ENCODE peak calls at places on chromosomes 4 and X, in ten cellular contexts. A is brain microvascular endothelial cell; F is IMR-90; U is neuronal stem cell; L is adrenal gland; P is left ventricle myocardium inferior; D is naive thymus-derived CD4-positive, alpha-beta T cell; I is WERI-Rb-1; B is left lung; C is tibial artery. Y is an unnamed sample.

GRCh38 chrX:86066998-86067397 is 19.6 kb upstream of the CHM start:
- DNase-seq in P (no peak), D (no peak), U (no peak), B (no peak), C (no peak), L (peak), F (no peak), I (peak), A (no peak), Y (no peak)

GRCh38 chr4:146643812-146644401 is 5.2 kb downstream of the POU4F2 start:
- DNase-seq in F (peak), L (no peak), I (no peak), B (no peak), D (no peak), A (no peak), P (no peak), C (no peak), U (peak), Y (no peak)

GRCh38 chr4:7260569-7260968 is 68.2 kb downstream of the SORCS2 start:
- DNase-seq in C (no peak), B (no peak), U (no peak), P (no peak), I (no peak), D (no peak), F (no peak), A (no peak), L (no peak), Y (no peak)

GRCh38 chrX:147403075-147403474 is 508.6 kb upstream of the FMR1 start:
- DNase-seq in I (no peak), A (no peak), B (no peak), C (no peak), U (no peak), F (no peak), L (no peak), D (no peak), P (no peak), Y (no peak)

GRCh38 chr4:187550256-187550950 is 445.2 kb upstream of the ZFP42 start:
- DNase-seq in P (no peak), F (peak), U (no peak), A (peak), I (no peak), L (no peak), C (no peak), D (no peak), B (no peak), Y (no peak)

GRCh38 chr4:15106417-15106816 is 104.1 kb downstream of the CPEB2 start:
- DNase-seq in F (peak), D (no peak), C (no peak), L (no peak), P (no peak), A (peak), I (no peak), U (no peak), B (no peak), Y (no peak)

GRCh38 chrX:94524867-94525266 is 850.9 kb downstream of the FAM133A start:
- DNase-seq in I (no peak), C (no peak), L (no peak), A (no peak), U (no peak), F (no peak), D (no peak), P (no peak), B (no peak), Y (no peak)

GRCh38 chr4:61555789-61556188 is 355.7 kb downstream of the ADGRL3 start:
- DNase-seq in C (no peak), L (peak), D (no peak), P (no peak), F (peak), U (no peak), B (no peak), A (peak), I (no peak), Y (no peak)

GRCh38 chrX:3176439-3176820 is 135.2 kb downstream of the ARSF start:
- DNase-seq in P (no peak), U (no peak), I (no peak), L (no peak), B (no peak), C (no peak), D (no peak), F (peak), A (no peak), Y (no peak)

GRCh38 chrX:112846114-112846513 is 5.5 kb upstream of the AMOT start:
- DNase-seq in D (no peak), L (no peak), F (peak), B (no peak), I (no peak), U (no peak), C (no peak), P (no peak), A (no peak), Y (no peak)

GRCh38 chrX:53732797-53733196 is 46.3 kb upstream of the HUWE1 start:
- DNase-seq in F (no peak), A (no peak), B (no peak), D (no peak), I (no peak), U (no peak), L (no peak), P (no peak), C (no peak), Y (no peak)

GRCh38 chr4:88900432-88900831 is 156.6 kb downstream of the FAM13A start:
- DNase-seq in L (no peak), P (no peak), I (no peak), U (no peak), D (no peak), B (no peak), C (no peak), A (peak), F (peak), Y (no peak)

GRCh38 chr4:186569533-186570192 is 14.3 kb upstream of the MTNR1A start:
- DNase-seq in F (no peak), L (no peak), U (no peak), D (no peak), C (no peak), A (no peak), B (no peak), P (no peak), I (no peak), Y (no peak)

GRCh38 chrX:22395372-22395771 is 122.7 kb downstream of the CBLL2 start:
- DNase-seq in I (no peak), L (no peak), F (peak), C (no peak), D (no peak), P (no peak), B (no peak), U (no peak), A (peak), Y (no peak)

GRCh38 chr4:150960818-150961217 is 54.3 kb downstream of the LRBA start:
- DNase-seq in I (peak), D (no peak), P (no peak), A (peak), L (peak), U (no peak), C (no peak), B (no peak), F (no peak), Y (no peak)

GRCh38 chr4:95732061-95732460 is 107.8 kb upstream of the PDHA2 start:
- DNase-seq in A (peak), F (no peak), I (no peak), L (peak), D (no peak), B (no peak), U (no peak), P (no peak), C (no peak), Y (no peak)

GRCh38 chrX:41561045-41561444 is 113.9 kb downstream of the NYX start:
- DNase-seq in I (no peak), L (peak), A (peak), F (peak), B (no peak), U (no peak), P (no peak), D (no peak), C (no peak), Y (no peak)

GRCh38 chr4:94504545-94504944 is 52.8 kb downstream of the PDLIM5 start:
- DNase-seq in C (no peak), I (no peak), U (no peak), B (no peak), A (no peak), L (no peak), P (no peak), F (peak), D (no peak), Y (no peak)

GRCh38 chr4:112167790-112168189 is 22.5 kb downstream of the FAM241A start:
- DNase-seq in D (peak), I (no peak), B (no peak), P (no peak), U (no peak), C (no peak), F (peak), A (no peak), L (no peak), Y (peak)

GRCh38 chr4:125091031-125091540 is 223.7 kb upstream of the FAT4 start:
- DNase-seq in A (no peak), U (no peak), D (no peak), L (no peak), I (no peak), B (no peak), F (no peak), P (no peak), C (no peak), Y (no peak)

GRCh38 chrX:50707376-50707775 is 106.6 kb downstream of the SHROOM4 start:
- DNase-seq in P (no peak), F (no peak), D (no peak), U (no peak), C (no peak), I (no peak), L (no peak), A (no peak), B (no peak), Y (no peak)

GRCh38 chr4:112099701-112100289 is 45.5 kb upstream of the FAM241A start:
- DNase-seq in C (no peak), B (no peak), U (peak), I (no peak), D (peak), L (no peak), F (peak), P (no peak), A (no peak), Y (no peak)

GRCh38 chrX:41556958-41557357 is 109.8 kb downstream of the NYX start:
- DNase-seq in A (no peak), F (no peak), U (no peak), P (no peak), I (no peak), B (no peak), L (no peak), C (no peak), D (no peak), Y (no peak)

GRCh38 chrX:66163447-66163846 is 600 bp upstream of the HEPH start:
- DNase-seq in P (no peak), C (no peak), U (no peak), L (no peak), B (no peak), A (no peak), F (no peak), D (no peak), I (no peak), Y (no peak)

GRCh38 chrX:66163849-66164401 is at the start of gene HEPH:
- DNase-seq in D (no peak), U (peak), A (no peak), B (no peak), C (no peak), F (peak), P (no peak), I (no peak), L (peak), Y (no peak)

GRCh38 chrX:66164470-66164869 is 423 bp downstream of the HEPH start:
- DNase-seq in D (no peak), L (no peak), U (peak), A (no peak), C (no peak), B (no peak), I (no peak), F (no peak), P (no peak), Y (no peak)

GRCh38 chrX:66166671-66167070 is 2.6 kb downstream of the HEPH start:
- DNase-seq in B (no peak), P (no peak), L (no peak), A (no peak), I (no peak), F (no peak), D (no peak), U (no peak), C (no peak), Y (no peak)

GRCh38 chrX:66164931-66165330 is 884 bp downstream of the HEPH start:
- DNase-seq in U (no peak), I (no peak), F (no peak), L (no peak), B (no peak), P (no peak), D (no peak), C (no peak), A (no peak), Y (no peak)
- H3K27ac ChIP-seq in U (no peak), I (no peak), F (no peak), L (no peak), B (no peak), P (no peak), D (no peak), C (no peak), A (no peak), Y (no peak)

GRCh38 chr4:189200346-189200745 is 740.3 kb upstream of the FRG1 start:
- DNase-seq in L (no peak), P (no peak), I (no peak), A (no peak), U (no peak), C (no peak), F (no peak), B (no peak), D (no peak), Y (no peak)

GRCh38 chr4:189202869-189203271 is 737.8 kb upstream of the FRG1 start:
- DNase-seq in C (no peak), P (no peak), B (no peak), U (no peak), A (peak), I (no peak), L (no peak), F (peak), D (no peak), Y (no peak)

GRCh38 chr4:189198624-189199023 is 742.0 kb upstream of the FRG1 start:
- DNase-seq in D (no peak), B (no peak), L (no peak), F (no peak), C (no peak), P (no peak), I (no peak), A (no peak), U (no peak), Y (no peak)

GRCh38 chr4:189204616-189205015 is 736.1 kb upstream of the FRG1 start:
- DNase-seq in F (no peak), I (no peak), A (peak), D (no peak), C (no peak), U (no peak), P (no peak), L (no peak), B (no peak), Y (no peak)

GRCh38 chr4:189202182-189202868 is 738.3 kb upstream of the FRG1 start:
- DNase-seq in P (peak), L (peak), I (peak), F (peak), A (peak), U (peak), C (peak), D (peak), B (no peak), Y (no peak)
- H3K4me3 ChIP-seq in P (peak), L (no peak), I (no peak), F (peak), A (peak), U (no peak), C (peak), D (no peak), B (no peak), Y (no peak)

GRCh38 chrX:67604979-67605703 is 61.3 kb downstream of the AR start:
- DNase-seq in D (no peak), P (no peak), C (no peak), U (no peak), A (peak), B (no peak), F (peak), I (no peak), L (no peak), Y (no peak)
- H3K27ac ChIP-seq in D (no peak), P (no peak), C (no peak), U (peak), A (peak), B (no peak), F (no peak), I (no peak), L (no peak), Y (no peak)

GRCh38 chr4:141706445-141706844 is 70.1 kb downstream of the IL15 start:
- DNase-seq in U (no peak), P (no peak), D (no peak), C (no peak), F (no peak), A (no peak), L (no peak), B (no peak), I (no peak), Y (no peak)
- H3K4me3 ChIP-seq in U (no peak), P (no peak), D (no peak), C (no peak), F (no peak), A (no peak), L (no peak), B (no peak), I (no peak), Y (no peak)

GRCh38 chrX:153032397-153033118 is 23.7 kb upstream of the PNMA3 start:
- DNase-seq in F (peak), B (peak), I (peak), D (peak), U (peak), L (peak), P (peak), C (peak), A (peak), Y (peak)
- H3K27ac ChIP-seq in F (no peak), B (no peak), I (no peak), D (peak), U (no peak), L (no peak), P (peak), C (no peak), A (no peak), Y (peak)

DNA sequence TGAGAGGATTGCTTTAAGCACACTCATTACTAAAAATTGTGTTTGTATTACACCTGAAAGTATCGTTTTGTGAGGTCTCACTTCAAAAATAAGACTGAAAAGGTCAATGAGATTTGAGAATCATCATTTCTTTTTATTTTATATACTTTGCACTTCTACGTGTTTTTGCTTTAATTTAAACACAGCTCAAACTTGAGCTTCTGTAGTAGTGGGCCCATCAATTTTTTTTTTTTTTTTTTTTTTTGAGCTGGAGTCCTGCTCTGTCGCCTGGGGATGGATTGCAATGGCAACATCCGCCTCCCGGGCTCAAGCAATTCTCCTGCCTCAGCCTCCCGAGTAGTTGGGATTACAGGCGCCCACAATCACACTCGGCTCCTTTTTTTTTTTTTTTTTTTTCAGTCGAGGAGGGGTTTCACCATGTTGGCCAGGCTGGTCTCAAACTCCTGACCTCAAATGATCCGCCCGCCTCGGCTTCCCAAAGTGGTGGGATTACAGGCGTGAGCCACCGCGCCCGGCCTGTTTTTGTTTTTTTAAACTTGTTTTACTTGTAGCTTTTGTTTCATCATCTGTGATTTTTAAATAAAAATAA is 1.5 kb downstream of the GSTCD start:
- DNase-seq in B (no peak), C (no peak), U (no peak), D (no peak), L (no peak), I (peak), A (no peak), P (no peak), F (no peak), Y (no peak)
- H3K4me3 ChIP-seq in B (no peak), C (no peak), U (peak), D (no peak), L (no peak), I (peak), A (peak), P (no peak), F (no peak), Y (no peak)

GRCh38 chr4:101280866-101281600 is 66.3 kb downstream of the PPP3CA start:
- DNase-seq in L (no peak), C (no peak), U (no peak), B (no peak), I (no peak), A (no peak), F (no peak), D (no peak), P (no peak), Y (no peak)
- H3K27ac ChIP-seq in L (no peak), C (no peak), U (no peak), B (no peak), I (no peak), A (no peak), F (no peak), D (no peak), P (no peak), Y (no peak)

DNA sequence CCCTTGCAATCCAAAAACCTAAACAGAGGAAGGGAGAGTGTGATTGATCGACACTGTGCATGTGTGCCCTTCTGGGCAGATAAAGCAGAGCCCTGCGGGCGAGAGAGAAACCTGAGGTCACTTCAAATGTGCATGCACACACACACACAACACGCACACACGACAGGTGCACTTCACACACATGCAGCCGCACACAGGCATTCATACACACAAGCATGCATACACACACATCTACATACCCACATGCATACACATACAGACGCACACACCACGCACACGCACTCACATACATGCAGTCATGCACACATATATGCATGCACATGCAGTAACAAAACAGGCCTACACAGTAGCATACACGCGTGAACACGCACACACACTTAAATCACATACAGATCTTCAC is 67.2 kb downstream of the CRMP1 start:
- DNase-seq in I (no peak), F (no peak), L (no peak), U (no peak), A (no peak), P (no peak), C (no peak), B (no peak), D (no peak), Y (no peak)
- H3K4me3 ChIP-seq in I (no peak), F (no peak), L (no peak), U (no peak), A (no peak), P (no peak), C (no peak), B (no peak), D (no peak), Y (no peak)

DNA sequence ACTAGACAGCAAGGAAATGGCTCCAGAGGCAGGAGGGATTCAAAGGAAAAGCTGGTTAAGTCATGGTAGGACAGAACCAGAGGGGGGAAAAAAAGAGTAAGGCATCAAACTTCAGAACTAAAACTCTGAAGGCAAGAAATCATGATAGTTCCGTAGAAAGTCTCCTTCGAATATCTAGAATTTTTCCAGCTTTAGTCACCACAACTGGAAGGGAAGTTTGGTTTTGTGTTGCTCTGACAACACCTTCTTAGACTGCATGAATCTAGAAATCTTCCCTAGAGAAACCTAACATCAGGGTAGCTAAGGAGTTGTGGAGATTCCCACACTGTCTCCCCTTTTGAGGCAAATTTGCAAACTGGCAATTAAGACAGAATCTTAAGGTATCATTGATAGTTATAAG is 33.7 kb downstream of the AMMECR1 start:
- DNase-seq in D (no peak), C (no peak), F (peak), I (no peak), P (no peak), L (no peak), B (no peak), U (no peak), A (peak), Y (no peak)
- H3K27ac ChIP-seq in D (no peak), C (no peak), F (peak), I (no peak), P (no peak), L (no peak), B (no peak), U (no peak), A (peak), Y (no peak)

Y was measured in effector memory CD4-positive, alpha-beta T cell.